ENCODE peak calls at places on chromosomes 6 and 20, in ten cellular contexts. D, K, X, T, N, A, O, Z, Q and H are unnamed samples.

GRCh38 chr6:121826156-121826810 is 390.8 kb downstream of the GJA1 start:
- DNase-seq in D (peak), N (peak), X (peak), K (peak), O (no peak), A (peak), T (no peak), Q (peak), Z (no peak), H (peak)

GRCh38 chr6:31727034-31727716 is 1.9 kb downstream of the DDAH2 start:
- DNase-seq in N (peak), D (no peak), O (no peak), X (no peak), T (no peak), Q (no peak), Z (no peak), K (no peak), A (no peak), H (no peak)

GRCh38 chr6:123380257-123380656 is 256.5 kb downstream of the TRDN start:
- DNase-seq in X (no peak), A (no peak), D (peak), Z (peak), Q (no peak), O (no peak), N (peak), K (no peak), T (no peak), H (no peak)

GRCh38 chr6:150549577-150550184 is 50.0 kb upstream of the PLEKHG1 start:
- DNase-seq in O (no peak), A (no peak), T (no peak), Z (no peak), D (no peak), Q (no peak), X (no peak), K (no peak), N (no peak), H (no peak)

GRCh38 chr6:76885861-76886301 is 577.4 kb downstream of the HTR1B start:
- DNase-seq in D (no peak), K (no peak), N (no peak), T (no peak), O (no peak), X (no peak), Z (no peak), Q (no peak), A (no peak), H (no peak)

GRCh38 chr20:51106011-51106410 is 83.1 kb upstream of the KCNG1 start:
- DNase-seq in Z (peak), X (no peak), A (no peak), T (no peak), K (no peak), N (no peak), O (no peak), Q (no peak), D (no peak), H (no peak)

GRCh38 chr6:42779521-42779920 is 2.3 kb upstream of the BICRAL start:
- DNase-seq in K (no peak), X (no peak), Z (no peak), N (no peak), D (no peak), T (no peak), Q (no peak), O (no peak), A (no peak), H (no peak)

GRCh38 chr20:37541326-37541725 is 13.7 kb upstream of the BLCAP start:
- DNase-seq in O (no peak), A (no peak), K (no peak), D (no peak), N (no peak), X (peak), T (no peak), Q (no peak), Z (no peak), H (no peak)

GRCh38 chr6:101296184-101296583 is 97.3 kb upstream of the GRIK2 start:
- DNase-seq in X (no peak), Q (no peak), D (no peak), K (no peak), O (no peak), N (no peak), Z (no peak), A (no peak), T (no peak), H (no peak)

GRCh38 chr6:48809700-48810099 is 653.4 kb downstream of the MMUT start:
- DNase-seq in O (no peak), X (no peak), Q (no peak), N (no peak), A (no peak), D (no peak), K (no peak), T (no peak), Z (no peak), H (no peak)
- H3K4me3 ChIP-seq in O (no peak), X (no peak), Q (no peak), N (no peak), A (no peak), D (no peak), K (no peak), T (no peak), Z (no peak), H (no peak)

GRCh38 chr20:53989401-53989800 is 81.0 kb downstream of the BCAS1 start:
- DNase-seq in Q (no peak), N (no peak), T (no peak), D (no peak), X (no peak), K (no peak), Z (no peak), A (no peak), O (no peak), H (no peak)
- H3K4me3 ChIP-seq in Q (no peak), N (no peak), T (no peak), D (no peak), X (no peak), K (no peak), Z (no peak), A (no peak), O (no peak), H (no peak)

GRCh38 chr20:22402990-22403859 is 181.1 kb downstream of the FOXA2 start:
- DNase-seq in Z (peak), D (peak), N (no peak), O (no peak), Q (peak), T (no peak), K (no peak), A (no peak), X (peak), H (no peak)
- H3K4me3 ChIP-seq in Z (peak), D (no peak), N (peak), O (peak), Q (no peak), T (peak), K (no peak), A (no peak), X (peak), H (peak)

DNA sequence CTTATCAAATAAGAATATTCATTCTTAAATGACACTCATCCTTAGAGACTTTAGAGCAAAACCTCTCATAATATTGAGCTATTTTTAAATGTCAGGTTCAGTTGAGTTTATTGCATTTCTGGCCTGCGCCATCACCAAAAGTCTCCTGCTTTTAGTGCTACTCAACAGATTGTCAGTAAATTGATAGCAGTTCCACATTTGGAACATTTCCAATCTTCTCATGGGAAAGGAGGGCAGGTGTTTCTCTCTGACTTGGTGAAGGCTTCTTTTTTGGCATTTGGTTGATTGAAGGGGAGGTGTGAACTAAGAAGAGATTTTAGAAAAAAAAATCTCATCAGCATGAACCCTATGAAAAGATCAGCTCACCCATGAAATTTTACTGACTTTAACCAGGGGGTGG is 125.9 kb upstream of the INSM1 start:
- DNase-seq in D (no peak), A (no peak), N (no peak), K (no peak), Q (no peak), T (no peak), Z (no peak), O (no peak), X (no peak), H (no peak)
- H3K4me3 ChIP-seq in D (no peak), A (no peak), N (no peak), K (no peak), Q (no peak), T (no peak), Z (no peak), O (no peak), X (no peak), H (no peak)

GRCh38 chr6:106514281-106514885 is 114.9 kb downstream of the RTN4IP1 start:
- DNase-seq in K (no peak), Z (no peak), T (no peak), A (no peak), O (no peak), D (no peak), Q (no peak), N (peak), X (no peak), H (no peak)

GRCh38 chr6:106511274-106512047 is 117.8 kb downstream of the RTN4IP1 start:
- DNase-seq in K (no peak), Z (peak), T (no peak), O (no peak), Q (peak), D (peak), A (no peak), N (peak), X (peak), H (no peak)

GRCh38 chr6:106512048-106512957 is 117.0 kb downstream of the RTN4IP1 start:
- DNase-seq in K (no peak), Q (peak), X (peak), A (no peak), N (peak), Z (peak), T (no peak), D (peak), O (peak), H (no peak)

GRCh38 chr6:106512958-106513480 is 116.3 kb downstream of the RTN4IP1 start:
- DNase-seq in A (no peak), O (no peak), D (no peak), Z (peak), K (no peak), Q (no peak), N (peak), X (no peak), T (no peak), H (no peak)

GRCh38 chr6:106513813-106514212 is 115.5 kb downstream of the RTN4IP1 start:
- DNase-seq in O (no peak), K (no peak), T (no peak), N (no peak), Z (no peak), A (no peak), Q (no peak), X (no peak), D (no peak), H (no peak)
- H3K4me3 ChIP-seq in O (no peak), K (peak), T (no peak), N (peak), Z (no peak), A (no peak), Q (peak), X (peak), D (no peak), H (peak)

GRCh38 chr6:25331085-25331685 is 52.0 kb downstream of the CARMIL1 start:
- DNase-seq in K (no peak), O (no peak), T (no peak), Z (no peak), D (no peak), Q (no peak), A (no peak), X (no peak), N (peak), H (no peak)
- H3K4me3 ChIP-seq in K (no peak), O (no peak), T (no peak), Z (no peak), D (no peak), Q (no peak), A (no peak), X (no peak), N (no peak), H (no peak)

DNA sequence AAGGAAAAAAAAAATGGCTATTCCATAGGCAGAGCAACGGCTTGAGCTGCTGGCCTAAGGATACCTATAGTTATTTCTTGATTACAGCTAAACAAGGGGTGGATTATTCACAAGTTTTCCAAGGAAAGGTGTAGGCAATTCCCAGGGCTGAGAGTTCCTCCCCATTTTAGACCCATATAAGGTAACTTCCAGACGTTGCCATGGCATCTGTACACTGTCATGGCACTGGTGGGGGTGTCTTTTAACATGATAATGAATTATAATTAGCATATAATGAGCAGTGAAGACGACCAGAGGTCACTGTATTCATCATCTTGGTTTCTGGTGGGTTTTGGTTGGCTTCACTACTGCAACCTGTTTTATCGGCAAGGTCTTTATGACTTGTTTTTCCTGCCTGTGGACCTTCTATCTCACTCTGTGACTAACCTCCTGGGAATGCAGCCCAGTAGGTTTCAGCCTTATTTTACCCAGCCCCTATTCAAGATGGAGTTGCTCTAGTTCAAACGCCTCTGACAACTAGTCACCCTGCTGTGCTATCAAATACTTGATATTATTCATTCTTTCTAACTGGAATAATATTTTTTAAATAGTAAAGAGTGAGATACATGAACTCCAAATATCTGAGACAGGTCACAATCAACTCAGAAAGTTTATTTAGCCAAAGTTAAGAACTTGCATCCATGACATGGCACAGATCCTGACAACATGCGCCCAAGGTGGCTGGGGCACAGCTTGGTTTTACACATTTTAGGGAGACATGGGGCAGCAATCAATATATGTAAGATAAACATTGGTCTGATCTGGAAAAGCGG is 1.4 kb upstream of the UFL1 start:
- DNase-seq in N (peak), O (no peak), A (peak), T (no peak), Z (no peak), X (no peak), D (peak), K (no peak), Q (peak), H (peak)
- H3K4me3 ChIP-seq in N (peak), O (peak), A (peak), T (peak), Z (peak), X (peak), D (no peak), K (peak), Q (peak), H (peak)

GRCh38 chr6:57255451-57256181 is 33.5 kb upstream of the RAB23 start:
- DNase-seq in A (no peak), T (no peak), K (no peak), Q (no peak), N (no peak), D (no peak), Z (no peak), O (no peak), X (no peak), H (no peak)

GRCh38 chr6:57259064-57259463 is 37.0 kb upstream of the RAB23 start:
- DNase-seq in Z (no peak), O (no peak), A (no peak), Q (no peak), N (no peak), D (no peak), T (no peak), K (no peak), X (no peak), H (no peak)

GRCh38 chr6:57256541-57256940 is 34.4 kb upstream of the RAB23 start:
- DNase-seq in K (no peak), A (no peak), Z (no peak), X (no peak), O (no peak), N (no peak), T (no peak), D (no peak), Q (no peak), H (no peak)

GRCh38 chr6:57254055-57254717 is 32.1 kb upstream of the RAB23 start:
- DNase-seq in Q (no peak), D (peak), O (no peak), N (no peak), T (no peak), A (no peak), K (no peak), Z (no peak), X (no peak), H (no peak)

GRCh38 chr6:57257911-57258541 is 35.9 kb upstream of the RAB23 start:
- DNase-seq in Q (no peak), Z (no peak), A (no peak), T (no peak), D (no peak), O (no peak), X (no peak), K (peak), N (no peak), H (no peak)
- H3K4me3 ChIP-seq in Q (no peak), Z (no peak), A (no peak), T (no peak), D (no peak), O (peak), X (peak), K (no peak), N (no peak), H (no peak)